ENCODE peak calls at places on chromosomes 7 and 10, in four cellular contexts. A, I, S and W are unnamed samples.

GRCh38 chr7:119630570-119630969 is 642.4 kb upstream of the KCND2 start:
- DNase-seq in A (no peak), I (no peak), S (no peak), W (no peak)

GRCh38 chr10:127345231-127345965 is 149.0 kb upstream of the INSYN2A start:
- DNase-seq in A (no peak), I (no peak), S (no peak), W (no peak)

GRCh38 chr7:51029586-51030230 is 247.0 kb upstream of the GRB10 start:
- DNase-seq in A (no peak), I (no peak), S (no peak), W (no peak)

GRCh38 chr7:106178593-106179134 is 66.6 kb upstream of the SYPL1 start:
- DNase-seq in A (no peak), I (no peak), S (peak), W (no peak)

GRCh38 chr10:15181576-15182156 is 13.2 kb upstream of the NMT2 start:
- DNase-seq in A (no peak), I (no peak), S (no peak), W (no peak)

GRCh38 chr10:48247680-48248079 is 26.8 kb downstream of the FRMPD2 start:
- DNase-seq in A (no peak), I (no peak), S (no peak), W (no peak)

GRCh38 chr7:16785316-16785715 is 19.5 kb downstream of the AGR2 start:
- DNase-seq in A (no peak), I (no peak), S (no peak), W (no peak)

GRCh38 chr10:88848499-88848898 is 3.1 kb downstream of the ANKRD22 start:
- DNase-seq in A (no peak), I (no peak), S (no peak), W (no peak)

GRCh38 chr7:17408245-17408903 is 109.9 kb downstream of the AHR start:
- DNase-seq in A (peak), I (no peak), S (peak), W (no peak)

GRCh38 chr10:86658261-86658741 is 4.0 kb downstream of the OPN4 start:
- DNase-seq in A (no peak), I (no peak), S (no peak), W (no peak)

GRCh38 chr10:117684673-117685211 is 142.2 kb downstream of the EMX2 start:
- DNase-seq in A (no peak), I (no peak), S (peak), W (peak)

DNA sequence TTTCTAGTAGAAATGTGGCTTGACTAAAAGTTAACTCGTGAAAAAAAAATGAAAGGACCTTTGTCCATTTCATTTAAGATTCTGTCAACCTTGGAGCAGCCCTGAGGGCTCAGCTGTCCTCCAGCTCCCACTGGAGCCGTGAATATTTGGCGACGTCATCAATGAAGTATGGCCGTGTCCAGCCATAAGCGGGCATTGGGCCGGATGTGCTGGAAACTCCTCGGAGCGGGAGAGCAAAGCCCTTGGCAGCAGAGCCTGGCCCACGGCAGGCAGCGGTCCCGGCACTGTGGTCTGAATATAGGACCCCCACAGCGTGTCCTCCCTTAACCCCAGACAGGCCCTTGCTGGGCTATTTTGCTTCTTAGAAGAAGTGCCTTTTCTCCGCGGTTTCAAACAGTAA is 50.0 kb downstream of the JAKMIP3 start:
- DNase-seq in A (no peak), I (no peak), S (no peak), W (no peak)
- TF ChIP-seq SPI1 in A (no peak), I (no peak), S (no peak), W (no peak)

GRCh38 chr10:133422821-133423771 is 1.3 kb downstream of the SPRN start:
- DNase-seq in A (no peak), I (no peak), S (no peak), W (no peak)
- TF ChIP-seq SPI1 in A (no peak), I (no peak), S (no peak), W (no peak)

GRCh38 chr10:122674781-122675180 is 24.9 kb downstream of the C10orf120 start:
- DNase-seq in A (no peak), I (no peak), S (no peak), W (no peak)
- TF ChIP-seq SPI1 in A (no peak), I (no peak), S (no peak), W (no peak)

GRCh38 chr7:18468794-18469193 is 26.8 kb upstream of the HDAC9 start:
- DNase-seq in A (no peak), I (no peak), S (no peak), W (no peak)
- TF ChIP-seq SPI1 in A (no peak), I (no peak), S (no peak), W (no peak)

DNA sequence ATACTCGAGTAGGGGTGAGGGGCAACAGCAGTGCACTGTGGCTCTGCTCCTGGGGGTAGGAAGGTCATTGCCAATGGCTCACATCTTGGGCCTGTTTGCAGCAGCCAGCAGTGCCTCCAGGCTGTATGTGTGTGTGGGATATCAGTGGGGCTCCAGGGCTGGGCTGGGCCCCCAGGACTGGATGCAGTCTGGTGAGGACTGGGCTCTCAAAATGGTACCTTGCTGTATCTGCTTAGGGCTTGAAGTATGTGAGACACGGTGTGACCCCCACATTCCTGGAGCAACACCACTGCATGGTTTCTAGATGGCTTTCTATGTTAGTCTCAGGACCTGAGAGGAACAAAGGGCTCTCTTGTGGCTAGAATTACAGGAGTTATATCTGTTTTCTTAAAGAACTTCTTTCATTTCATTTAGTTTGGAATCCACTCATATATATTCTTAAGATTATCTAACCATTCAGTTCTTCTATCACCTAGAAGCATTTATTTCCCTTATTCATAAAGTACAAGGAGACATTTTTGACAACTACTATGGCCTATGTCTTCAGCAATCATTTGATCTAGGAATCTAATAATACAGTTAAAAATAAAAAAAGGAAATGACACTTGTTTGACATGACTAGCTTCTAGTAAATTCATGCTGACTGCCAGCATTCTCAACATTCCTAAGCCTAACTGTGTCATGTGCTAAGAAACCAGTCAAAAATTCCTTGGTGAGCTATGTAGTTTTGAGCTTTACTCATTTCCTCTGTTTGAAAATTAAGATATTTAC is 443.2 kb upstream of the SEMA3A start:
- DNase-seq in A (no peak), I (no peak), S (no peak), W (no peak)
- TF ChIP-seq SPI1 in A (no peak), I (no peak), S (no peak), W (no peak)

GRCh38 chr7:82715344-82715743 is 271.8 kb upstream of the CACNA2D1 start:
- DNase-seq in A (no peak), I (peak), S (no peak), W (no peak)

GRCh38 chr7:82713506-82713905 is 269.9 kb upstream of the CACNA2D1 start:
- DNase-seq in A (no peak), I (no peak), S (no peak), W (no peak)

GRCh38 chr7:82714883-82715282 is 271.3 kb upstream of the CACNA2D1 start:
- DNase-seq in A (no peak), I (no peak), S (no peak), W (no peak)
- TF ChIP-seq SPI1 in A (no peak), I (no peak), S (no peak), W (no peak)

GRCh38 chr7:39587393-39587792 is 21.2 kb downstream of the YAE1 start:
- DNase-seq in A (no peak), I (no peak), S (no peak), W (no peak)

GRCh38 chr7:39595102-39595620 is 28.2 kb upstream of the RALA start:
- DNase-seq in A (no peak), I (no peak), S (peak), W (no peak)

GRCh38 chr7:39592586-39592985 is 26.4 kb downstream of the YAE1 start:
- DNase-seq in A (no peak), I (no peak), S (no peak), W (no peak)

GRCh38 chr7:39588401-39588800 is 22.2 kb downstream of the YAE1 start:
- DNase-seq in A (no peak), I (no peak), S (no peak), W (no peak)

DNA sequence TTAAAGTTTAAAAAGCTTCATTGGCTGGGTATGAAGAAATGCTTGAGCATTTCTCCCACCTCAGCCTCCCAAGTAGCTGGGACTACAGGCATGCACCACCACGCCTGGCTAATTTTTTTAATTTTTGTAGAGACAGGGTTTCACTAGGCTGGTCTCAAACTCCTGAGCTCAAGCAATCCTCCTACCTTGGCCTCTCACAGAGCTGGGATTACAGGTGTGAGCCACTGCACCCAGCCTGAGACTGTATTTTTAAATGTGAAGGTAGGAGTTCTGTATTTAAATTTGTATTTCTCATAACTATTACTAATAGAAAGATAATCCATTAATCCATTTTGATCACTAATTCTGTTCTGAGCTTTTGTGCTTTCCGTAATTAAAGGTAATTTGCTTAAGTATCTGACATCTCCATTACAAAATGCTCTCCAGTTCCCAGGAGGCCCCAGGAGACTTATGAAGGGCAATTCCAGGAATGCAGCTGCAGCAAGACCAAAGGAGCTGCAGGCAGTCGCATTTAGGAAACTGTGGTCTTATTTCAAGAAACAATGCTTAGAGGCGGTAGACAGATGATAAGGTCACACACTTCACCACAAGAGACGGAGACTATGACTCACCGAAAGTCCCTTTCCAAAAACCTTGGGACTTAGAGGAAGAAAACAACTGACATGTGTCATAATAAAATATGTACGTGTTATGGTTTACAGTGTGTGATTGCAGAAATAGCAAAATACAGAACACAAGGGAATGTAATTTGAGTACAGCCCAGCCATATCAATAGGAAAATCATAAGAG is 23.3 kb downstream of the YAE1 start:
- DNase-seq in A (peak), I (peak), S (peak), W (no peak)
- TF ChIP-seq SPI1 in A (no peak), I (no peak), S (no peak), W (no peak)